ENCODE peak calls at places on chromosomes 1 and 21, in eight cellular contexts. One of them, this sample, is unnamed.

GRCh38 chr1:67053785-67054759 is at the start of gene SLC35D1:
- DNase-seq in HepG2: peak; percentile 86
- DNase-seq in WTC11: peak; percentile 89
- DNase-seq in GM12878: peak; percentile 39
- DNase-seq in K562: peak; percentile 79
- DNase-seq in IMR-90: peak; percentile 53
- DNase-seq in SK-N-SH: peak; percentile 95
- DNase-seq in A549: peak; percentile 54
- DNase-seq in this sample: peak; percentile 91

GRCh38 chr1:235424092-235424491 is 56.9 kb downstream of the TBCE start:
- DNase-seq in SK-N-SH: no peak
- DNase-seq in IMR-90: no peak
- DNase-seq in GM12878: no peak
- DNase-seq in K562: no peak
- DNase-seq in A549: no peak
- DNase-seq in HepG2: no peak
- DNase-seq in WTC11: no peak
- DNase-seq in this sample: no peak

GRCh38 chr1:9882296-9882944 is 27.6 kb downstream of the CTNNBIP1 start:
- DNase-seq in HepG2: no peak
- DNase-seq in IMR-90: no peak
- DNase-seq in SK-N-SH: no peak
- DNase-seq in A549: no peak
- DNase-seq in WTC11: no peak
- DNase-seq in GM12878: no peak
- DNase-seq in K562: no peak
- DNase-seq in this sample: no peak

GRCh38 chr1:37890378-37891014 is 31.1 kb upstream of the MTF1 start:
- DNase-seq in HepG2: peak; percentile 75
- DNase-seq in SK-N-SH: peak; percentile 56
- DNase-seq in A549: peak; percentile 14
- DNase-seq in GM12878: peak; percentile 16
- DNase-seq in IMR-90: peak; percentile 43
- DNase-seq in K562: peak; percentile 58
- DNase-seq in WTC11: no peak
- DNase-seq in this sample: no peak

GRCh38 chr1:215970406-215970805 is 403.3 kb downstream of the KCTD3 start:
- DNase-seq in A549: no peak
- DNase-seq in SK-N-SH: no peak
- DNase-seq in HepG2: no peak
- DNase-seq in IMR-90: peak; percentile 59
- DNase-seq in K562: no peak
- DNase-seq in WTC11: no peak
- DNase-seq in GM12878: no peak
- DNase-seq in this sample: no peak

GRCh38 chr1:77975386-77975785 is 3.5 kb downstream of the FUBP1 start:
- DNase-seq in SK-N-SH: no peak
- DNase-seq in A549: no peak
- DNase-seq in IMR-90: peak; percentile 40
- DNase-seq in WTC11: no peak
- DNase-seq in GM12878: no peak
- DNase-seq in K562: no peak
- DNase-seq in HepG2: no peak
- DNase-seq in this sample: no peak

GRCh38 chr1:160539896-160540858 is 17.1 kb upstream of the SLAMF6 start:
- DNase-seq in IMR-90: no peak
- DNase-seq in GM12878: peak; percentile 95
- DNase-seq in K562: peak; percentile 93
- DNase-seq in A549: no peak
- DNase-seq in HepG2: peak; percentile 9
- DNase-seq in WTC11: no peak
- DNase-seq in SK-N-SH: no peak
- DNase-seq in this sample: no peak

GRCh38 chr1:56788588-56788987 is 30.6 kb downstream of the FYB2 start:
- DNase-seq in GM12878: no peak
- DNase-seq in K562: no peak
- DNase-seq in IMR-90: no peak
- DNase-seq in WTC11: no peak
- DNase-seq in HepG2: no peak
- DNase-seq in SK-N-SH: peak; percentile 9
- DNase-seq in A549: no peak
- DNase-seq in this sample: no peak

GRCh38 chr1:156140879-156141707 is 12.3 kb upstream of the SEMA4A start:
- DNase-seq in HepG2: no peak
- DNase-seq in SK-N-SH: peak; percentile 85
- DNase-seq in IMR-90: peak; percentile 48
- DNase-seq in GM12878: no peak
- DNase-seq in K562: peak; percentile 73
- DNase-seq in WTC11: peak; percentile 94
- DNase-seq in A549: no peak
- DNase-seq in this sample: peak; percentile 98

GRCh38 chr1:47280142-47280541 is 33.8 kb downstream of the STIL start:
- DNase-seq in K562: no peak
- DNase-seq in HepG2: no peak
- DNase-seq in A549: no peak
- DNase-seq in IMR-90: peak; percentile 53
- DNase-seq in GM12878: no peak
- DNase-seq in SK-N-SH: no peak
- DNase-seq in WTC11: no peak
- DNase-seq in this sample: no peak

GRCh38 chr1:25711555-25712298 is 88.3 kb upstream of the SELENON start:
- DNase-seq in WTC11: no peak
- DNase-seq in GM12878: no peak
- DNase-seq in A549: no peak
- DNase-seq in SK-N-SH: no peak
- DNase-seq in HepG2: no peak
- DNase-seq in IMR-90: peak; percentile 92
- DNase-seq in K562: peak; percentile 49
- DNase-seq in this sample: no peak

GRCh38 chr1:113320272-113320671 is 70.0 kb upstream of the MAGI3 start:
- DNase-seq in IMR-90: no peak
- DNase-seq in SK-N-SH: no peak
- DNase-seq in HepG2: no peak
- DNase-seq in A549: peak; percentile 13
- DNase-seq in GM12878: no peak
- DNase-seq in K562: no peak
- DNase-seq in WTC11: no peak
- DNase-seq in this sample: no peak

GRCh38 chr21:38286739-38287426 is 30.1 kb downstream of the KCNJ15 start:
- DNase-seq in WTC11: no peak
- DNase-seq in SK-N-SH: no peak
- DNase-seq in A549: no peak
- DNase-seq in GM12878: no peak
- DNase-seq in HepG2: no peak
- DNase-seq in K562: no peak
- DNase-seq in IMR-90: no peak
- DNase-seq in this sample: no peak

GRCh38 chr1:203744008-203744972 is 20.7 kb upstream of the LAX1 start:
- DNase-seq in IMR-90: peak; percentile 32
- DNase-seq in A549: no peak
- DNase-seq in K562: no peak
- DNase-seq in HepG2: no peak
- DNase-seq in SK-N-SH: no peak
- DNase-seq in WTC11: peak; percentile 23
- DNase-seq in GM12878: no peak
- DNase-seq in this sample: no peak

GRCh38 chr21:25331286-25331685 is 276.0 kb downstream of the MRPL39 start:
- DNase-seq in GM12878: no peak
- DNase-seq in WTC11: no peak
- DNase-seq in IMR-90: no peak
- DNase-seq in A549: no peak
- DNase-seq in HepG2: no peak
- DNase-seq in K562: no peak
- DNase-seq in SK-N-SH: no peak
- DNase-seq in this sample: no peak

GRCh38 chr1:230849451-230850194 is 18.7 kb downstream of the C1orf198 start:
- DNase-seq in GM12878: no peak
- DNase-seq in HepG2: no peak
- DNase-seq in K562: no peak
- DNase-seq in IMR-90: peak; percentile 95
- DNase-seq in WTC11: no peak
- DNase-seq in A549: no peak
- DNase-seq in SK-N-SH: no peak
- DNase-seq in this sample: no peak

GRCh38 chr1:38697387-38697786 is 162.2 kb downstream of the RRAGC start:
- DNase-seq in A549: no peak
- DNase-seq in SK-N-SH: no peak
- DNase-seq in IMR-90: no peak
- DNase-seq in WTC11: no peak
- DNase-seq in K562: no peak
- DNase-seq in HepG2: no peak
- DNase-seq in GM12878: no peak
- DNase-seq in this sample: no peak

GRCh38 chr1:155008015-155008941 is 5.7 kb downstream of the ZBTB7B start:
- DNase-seq in IMR-90: no peak
- DNase-seq in SK-N-SH: no peak
- DNase-seq in GM12878: no peak
- DNase-seq in HepG2: no peak
- DNase-seq in A549: no peak
- DNase-seq in K562: peak; percentile 81
- DNase-seq in WTC11: peak; percentile 36
- DNase-seq in this sample: no peak

GRCh38 chr1:67889466-67889865 is 56.2 kb upstream of the GNG12 start:
- DNase-seq in GM12878: no peak
- DNase-seq in K562: no peak
- DNase-seq in IMR-90: no peak
- DNase-seq in A549: no peak
- DNase-seq in SK-N-SH: no peak
- DNase-seq in HepG2: no peak
- DNase-seq in WTC11: no peak
- DNase-seq in this sample: no peak

GRCh38 chr1:7885513-7886298 is 32.8 kb upstream of the UTS2 start:
- DNase-seq in HepG2: no peak
- DNase-seq in GM12878: no peak
- DNase-seq in A549: no peak
- DNase-seq in K562: peak; percentile 95
- DNase-seq in SK-N-SH: no peak
- DNase-seq in WTC11: peak; percentile 100
- DNase-seq in IMR-90: no peak
- DNase-seq in this sample: peak; percentile 97

GRCh38 chr1:228131736-228132135 is 8.3 kb upstream of the GUK1 start:
- DNase-seq in WTC11: no peak
- DNase-seq in K562: no peak
- DNase-seq in IMR-90: no peak
- DNase-seq in A549: no peak
- DNase-seq in GM12878: no peak
- DNase-seq in SK-N-SH: no peak
- DNase-seq in HepG2: no peak
- DNase-seq in this sample: no peak
- TF ChIP-seq USF2 in WTC11: no peak
- TF ChIP-seq USF2 in K562: no peak
- TF ChIP-seq USF2 in IMR-90: no peak
- TF ChIP-seq USF2 in A549: no peak
- TF ChIP-seq USF2 in GM12878: no peak
- TF ChIP-seq USF2 in SK-N-SH: no peak
- TF ChIP-seq USF2 in HepG2: no peak
- TF ChIP-seq USF2 in this sample: no peak

DNA sequence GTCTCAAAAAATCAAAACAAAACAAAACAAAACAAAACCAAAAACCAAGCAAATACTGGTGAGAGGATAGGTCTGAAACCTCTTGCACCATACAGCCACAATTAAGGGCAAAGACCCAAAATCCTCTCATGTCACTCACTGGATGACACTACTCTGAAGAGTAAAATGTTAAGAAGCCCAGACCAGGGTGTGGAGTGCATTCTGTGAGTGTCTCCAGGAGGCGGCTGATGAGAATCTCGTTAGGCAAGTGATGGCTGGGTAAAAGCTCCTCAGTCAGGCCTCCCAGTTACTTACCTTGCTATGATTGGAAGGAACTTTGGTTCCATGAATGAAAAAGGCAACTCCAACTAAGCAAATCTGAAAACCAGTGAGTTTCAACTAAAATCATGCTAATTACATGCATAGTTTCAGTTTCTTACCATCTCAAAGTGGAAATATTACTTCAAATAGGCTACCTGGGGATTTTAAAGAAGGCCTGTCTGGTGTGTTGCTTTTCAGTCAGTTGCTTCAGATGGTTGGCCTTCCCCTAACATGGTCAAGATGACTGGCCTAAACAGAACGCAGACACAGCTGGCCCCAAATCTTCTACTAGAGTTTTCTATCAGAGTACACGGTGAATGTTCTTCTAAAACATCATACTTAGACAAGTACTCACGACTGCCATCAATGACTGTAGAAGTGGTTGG is 95.1 kb downstream of the KIAA0319L start:
- DNase-seq in A549: no peak
- DNase-seq in GM12878: peak; percentile 59
- DNase-seq in K562: no peak
- DNase-seq in WTC11: no peak
- DNase-seq in SK-N-SH: no peak
- DNase-seq in HepG2: no peak
- DNase-seq in IMR-90: no peak
- DNase-seq in this sample: no peak
- TF ChIP-seq USF2 in A549: no peak
- TF ChIP-seq USF2 in GM12878: no peak
- TF ChIP-seq USF2 in K562: no peak
- TF ChIP-seq USF2 in WTC11: no peak
- TF ChIP-seq USF2 in SK-N-SH: no peak
- TF ChIP-seq USF2 in HepG2: no peak
- TF ChIP-seq USF2 in IMR-90: no peak
- TF ChIP-seq USF2 in this sample: no peak

DNA sequence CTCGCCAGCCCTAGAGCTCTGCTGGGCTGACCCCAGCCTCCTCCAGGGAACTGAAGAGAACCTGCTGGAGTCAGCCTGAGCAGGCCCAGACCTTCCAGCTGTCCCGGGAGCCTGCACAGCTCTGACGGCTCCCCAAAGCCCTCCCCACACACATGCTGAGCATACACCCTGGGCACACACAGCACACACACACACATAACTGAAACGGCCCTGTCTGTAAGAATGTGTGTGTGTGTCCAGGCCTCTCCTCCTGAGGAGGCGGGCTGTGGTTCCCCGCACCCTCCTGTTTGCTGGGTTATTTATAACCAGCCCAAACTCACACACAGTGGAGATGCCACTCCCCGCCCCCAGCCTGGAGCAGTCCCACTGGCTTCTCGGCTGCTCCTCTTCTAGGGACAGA is 20.2 kb downstream of the SDC3 start:
- DNase-seq in WTC11: no peak
- DNase-seq in K562: no peak
- DNase-seq in A549: no peak
- DNase-seq in IMR-90: peak; percentile 96
- DNase-seq in HepG2: no peak
- DNase-seq in GM12878: no peak
- DNase-seq in SK-N-SH: no peak
- DNase-seq in this sample: no peak
- TF ChIP-seq USF2 in WTC11: no peak
- TF ChIP-seq USF2 in K562: no peak
- TF ChIP-seq USF2 in A549: no peak
- TF ChIP-seq USF2 in IMR-90: no peak
- TF ChIP-seq USF2 in HepG2: no peak
- TF ChIP-seq USF2 in GM12878: no peak
- TF ChIP-seq USF2 in SK-N-SH: no peak
- TF ChIP-seq USF2 in this sample: no peak

DNA sequence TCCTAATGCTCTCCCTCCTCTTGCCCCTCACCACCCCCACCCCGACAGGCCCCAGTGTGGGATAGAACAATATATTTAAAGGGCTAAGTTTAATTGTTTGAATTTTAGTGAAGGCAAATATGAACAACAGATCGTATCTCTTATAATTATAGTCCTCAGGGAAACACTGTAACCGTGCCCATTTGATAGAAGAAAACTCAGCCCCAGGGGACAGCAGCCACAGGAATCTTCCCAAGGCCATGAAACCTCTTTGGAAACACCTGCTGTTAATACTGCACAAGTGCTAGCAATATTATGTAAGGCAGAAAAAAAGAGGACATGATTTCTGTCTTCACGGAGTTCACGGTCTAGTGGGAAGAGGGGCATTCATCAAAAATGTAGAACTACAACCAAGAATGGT is 142.2 kb downstream of the URB2 start:
- DNase-seq in WTC11: no peak
- DNase-seq in IMR-90: no peak
- DNase-seq in HepG2: no peak
- DNase-seq in K562: no peak
- DNase-seq in SK-N-SH: no peak
- DNase-seq in GM12878: no peak
- DNase-seq in A549: no peak
- DNase-seq in this sample: no peak
- TF ChIP-seq USF2 in WTC11: no peak
- TF ChIP-seq USF2 in IMR-90: no peak
- TF ChIP-seq USF2 in HepG2: no peak
- TF ChIP-seq USF2 in K562: no peak
- TF ChIP-seq USF2 in SK-N-SH: no peak
- TF ChIP-seq USF2 in GM12878: no peak
- TF ChIP-seq USF2 in A549: no peak
- TF ChIP-seq USF2 in this sample: no peak